ENCODE peak calls at places on chromosomes 4 and X, in five cellular contexts. One of them, this sample, is unnamed. For H3K9me3, the result is how much of the 10 kb centered on the place peaks cover.

GRCh38 chr4:183158062-183158461 is 59.0 kb downstream of the WWC2 start:
- DNase-seq in HepG2: no peak
- DNase-seq in HCT116: no peak
- DNase-seq in K562: no peak
- DNase-seq in H1: no peak
- DNase-seq in this sample: no peak

GRCh38 chr4:52477191-52477590 is 181.9 kb downstream of the USP46 start:
- DNase-seq in HepG2: no peak
- DNase-seq in HCT116: no peak
- DNase-seq in K562: no peak
- DNase-seq in H1: no peak
- DNase-seq in this sample: no peak

GRCh38 chr4:10006604-10007435 is 14.5 kb downstream of the SLC2A9 start:
- DNase-seq in HepG2: peak
- DNase-seq in HCT116: peak
- DNase-seq in K562: no peak
- DNase-seq in H1: no peak
- DNase-seq in this sample: peak

GRCh38 chr4:76993787-76994641 is 44.5 kb downstream of the SEPTIN11 start:
- DNase-seq in HepG2: no peak
- DNase-seq in HCT116: no peak
- DNase-seq in K562: no peak
- DNase-seq in H1: no peak
- DNase-seq in this sample: peak

GRCh38 chrX:100263650-100264049 is 146.4 kb downstream of the PCDH19 start:
- DNase-seq in HepG2: no peak
- DNase-seq in HCT116: no peak
- DNase-seq in K562: no peak
- DNase-seq in H1: no peak
- DNase-seq in this sample: no peak

GRCh38 chr4:152935138-152935537 is 985 bp upstream of the FHDC1 start:
- DNase-seq in HepG2: no peak
- DNase-seq in HCT116: peak
- DNase-seq in K562: peak
- DNase-seq in H1: no peak
- DNase-seq in this sample: no peak

GRCh38 chr4:184503869-184504300 is 29.5 kb upstream of the IRF2 start:
- DNase-seq in HepG2: no peak
- DNase-seq in HCT116: no peak
- DNase-seq in K562: no peak
- DNase-seq in H1: no peak
- DNase-seq in this sample: no peak

GRCh38 chrX:153970398-153971123 is 1.1 kb downstream of the HCFC1 start:
- DNase-seq in HepG2: peak
- DNase-seq in HCT116: no peak
- DNase-seq in K562: peak
- DNase-seq in H1: peak
- DNase-seq in this sample: no peak

GRCh38 chr4:53721276-53721675 is 130.0 kb upstream of the LNX1 start:
- DNase-seq in HepG2: no peak
- DNase-seq in HCT116: no peak
- DNase-seq in K562: no peak
- DNase-seq in H1: no peak
- DNase-seq in this sample: no peak

GRCh38 chr4:98802673-98803286 is 126.2 kb downstream of the EIF4E start:
- DNase-seq in HepG2: no peak
- DNase-seq in HCT116: no peak
- DNase-seq in K562: no peak
- DNase-seq in H1: no peak
- DNase-seq in this sample: no peak

GRCh38 chr4:159071178-159071968 is 31.5 kb upstream of the RAPGEF2 start:
- DNase-seq in HepG2: peak
- DNase-seq in HCT116: peak
- DNase-seq in K562: no peak
- DNase-seq in H1: no peak
- DNase-seq in this sample: no peak

GRCh38 chr4:51825341-51825740 is 17.6 kb upstream of the DCUN1D4 start:
- DNase-seq in HepG2: no peak
- DNase-seq in HCT116: no peak
- DNase-seq in K562: no peak
- DNase-seq in H1: no peak
- DNase-seq in this sample: no peak

GRCh38 chr4:189301692-189302091 is 639.0 kb upstream of the FRG1 start:
- DNase-seq in HepG2: no peak
- DNase-seq in HCT116: no peak
- DNase-seq in K562: no peak
- DNase-seq in H1: no peak
- DNase-seq in this sample: no peak

GRCh38 chr4:41456559-41457101 is 81.3 kb upstream of the LIMCH1 start:
- DNase-seq in HepG2: no peak
- DNase-seq in HCT116: no peak
- DNase-seq in K562: no peak
- DNase-seq in H1: no peak
- DNase-seq in this sample: no peak

GRCh38 chr4:112031712-112032328 is 113.4 kb upstream of the FAM241A start:
- DNase-seq in HepG2: peak
- DNase-seq in HCT116: peak
- DNase-seq in K562: peak
- DNase-seq in H1: no peak
- DNase-seq in this sample: peak

GRCh38 chr4:110020139-110020538 is 107.5 kb downstream of the EGF start:
- DNase-seq in HepG2: peak
- DNase-seq in HCT116: no peak
- DNase-seq in K562: no peak
- DNase-seq in H1: no peak
- DNase-seq in this sample: no peak

GRCh38 chr4:3492741-3493719 is 29.9 kb downstream of the DOK7 start:
- DNase-seq in HepG2: no peak
- DNase-seq in HCT116: no peak
- DNase-seq in K562: no peak
- DNase-seq in H1: no peak
- DNase-seq in this sample: no peak

GRCh38 chr4:142126890-142127497 is 490.6 kb downstream of the IL15 start:
- DNase-seq in HepG2: peak
- DNase-seq in HCT116: peak
- DNase-seq in K562: peak
- DNase-seq in H1: peak
- DNase-seq in this sample: peak

GRCh38 chr4:1246111-1246881 is 2.6 kb downstream of the CTBP1 start:
- DNase-seq in HepG2: no peak
- DNase-seq in HCT116: no peak
- DNase-seq in K562: peak
- DNase-seq in H1: no peak
- DNase-seq in this sample: no peak

GRCh38 chr4:85866508-85866907 is 391.6 kb downstream of the ARHGAP24 start:
- DNase-seq in HepG2: no peak
- DNase-seq in HCT116: no peak
- DNase-seq in K562: no peak
- DNase-seq in H1: no peak
- DNase-seq in this sample: no peak

GRCh38 chr4:15398732-15399131 is 29.1 kb upstream of the C1QTNF7 start:
- DNase-seq in HepG2: no peak
- DNase-seq in HCT116: no peak
- DNase-seq in K562: no peak
- DNase-seq in H1: no peak
- DNase-seq in this sample: no peak

GRCh38 chr4:15402974-15403373 is 24.9 kb upstream of the C1QTNF7 start:
- DNase-seq in HepG2: no peak
- DNase-seq in HCT116: no peak
- DNase-seq in K562: no peak
- DNase-seq in H1: no peak
- DNase-seq in this sample: no peak

GRCh38 chr4:15402146-15402545 is 25.7 kb upstream of the C1QTNF7 start:
- DNase-seq in HepG2: no peak
- DNase-seq in HCT116: no peak
- DNase-seq in K562: no peak
- DNase-seq in H1: no peak
- DNase-seq in this sample: no peak

GRCh38 chr4:15400276-15400675 is 27.6 kb upstream of the C1QTNF7 start:
- DNase-seq in HepG2: no peak
- DNase-seq in HCT116: no peak
- DNase-seq in K562: no peak
- DNase-seq in H1: no peak
- DNase-seq in this sample: no peak

DNA sequence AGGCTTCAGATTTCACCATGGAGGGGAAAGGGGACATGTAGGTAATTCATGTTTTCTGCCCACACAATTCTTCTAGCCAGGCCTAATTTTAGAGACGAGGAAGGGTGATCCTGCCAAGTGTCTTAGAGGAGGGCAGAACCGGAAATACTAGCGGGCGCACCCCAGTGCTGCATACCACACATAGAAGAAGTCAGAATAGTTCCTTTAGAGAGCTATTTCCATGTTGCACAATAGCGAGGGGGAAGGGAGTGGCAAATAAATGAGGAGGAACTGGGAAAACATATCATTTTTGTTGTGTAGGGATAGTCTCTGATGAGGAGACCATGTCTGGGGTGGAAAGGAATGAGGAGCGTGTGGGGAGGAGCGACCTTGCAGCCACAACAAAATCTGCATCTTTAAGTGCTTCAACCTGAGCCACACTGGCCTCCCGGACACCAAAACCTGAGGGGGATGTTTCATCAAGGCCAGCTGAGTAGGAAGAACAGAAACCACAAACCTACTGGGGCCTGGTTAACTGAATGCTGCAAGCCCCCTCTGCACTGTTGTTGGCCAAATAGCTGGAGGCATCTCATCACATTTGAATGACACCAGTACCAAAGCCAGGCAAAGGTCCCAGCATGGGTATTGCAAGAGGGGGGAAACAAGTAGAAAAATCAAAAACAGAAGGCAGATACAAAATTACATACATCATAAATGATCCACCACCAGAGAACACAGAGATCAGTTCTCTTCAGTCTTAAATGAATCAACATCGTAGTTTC is 26.7 kb upstream of the C1QTNF7 start:
- DNase-seq in HepG2: no peak
- DNase-seq in HCT116: no peak
- DNase-seq in K562: no peak
- DNase-seq in H1: no peak
- DNase-seq in this sample: no peak
- TF ChIP-seq SP1 in HepG2: no peak
- TF ChIP-seq SP1 in HCT116: no peak
- TF ChIP-seq SP1 in K562: no peak
- TF ChIP-seq SP1 in H1: no peak
- TF ChIP-seq SP1 in this sample: no peak

GRCh38 chr4:205097-205756 is 80.9 kb downstream of the ZNF718 start:
- DNase-seq in HepG2: no peak
- DNase-seq in HCT116: no peak
- DNase-seq in K562: no peak
- DNase-seq in H1: no peak
- DNase-seq in this sample: no peak
- H3K9me3 ChIP-seq in HepG2: half or more
- H3K9me3 ChIP-seq in HCT116: under half
- H3K9me3 ChIP-seq in K562: under half
- H3K9me3 ChIP-seq in H1: half or more
- H3K9me3 ChIP-seq in this sample: under half

GRCh38 chrX:47862680-47863079 is 26.0 kb downstream of the ZNF81 start:
- DNase-seq in HepG2: no peak
- DNase-seq in HCT116: no peak
- DNase-seq in K562: no peak
- DNase-seq in H1: no peak
- DNase-seq in this sample: no peak
- TF ChIP-seq SP1 in HepG2: no peak
- TF ChIP-seq SP1 in HCT116: no peak
- TF ChIP-seq SP1 in K562: no peak
- TF ChIP-seq SP1 in H1: no peak
- TF ChIP-seq SP1 in this sample: no peak

GRCh38 chr4:4596720-4597119 is 54.9 kb upstream of the STX18 start:
- DNase-seq in HepG2: no peak
- DNase-seq in HCT116: no peak
- DNase-seq in K562: no peak
- DNase-seq in H1: no peak
- DNase-seq in this sample: no peak

GRCh38 chr4:4592414-4592813 is 50.6 kb upstream of the STX18 start:
- DNase-seq in HepG2: no peak
- DNase-seq in HCT116: no peak
- DNase-seq in K562: no peak
- DNase-seq in H1: no peak
- DNase-seq in this sample: no peak

GRCh38 chr4:4595252-4595651 is 53.4 kb upstream of the STX18 start:
- DNase-seq in HepG2: no peak
- DNase-seq in HCT116: peak
- DNase-seq in K562: no peak
- DNase-seq in H1: no peak
- DNase-seq in this sample: no peak

GRCh38 chr4:4593596-4593995 is 51.7 kb upstream of the STX18 start:
- DNase-seq in HepG2: no peak
- DNase-seq in HCT116: no peak
- DNase-seq in K562: no peak
- DNase-seq in H1: no peak
- DNase-seq in this sample: no peak

DNA sequence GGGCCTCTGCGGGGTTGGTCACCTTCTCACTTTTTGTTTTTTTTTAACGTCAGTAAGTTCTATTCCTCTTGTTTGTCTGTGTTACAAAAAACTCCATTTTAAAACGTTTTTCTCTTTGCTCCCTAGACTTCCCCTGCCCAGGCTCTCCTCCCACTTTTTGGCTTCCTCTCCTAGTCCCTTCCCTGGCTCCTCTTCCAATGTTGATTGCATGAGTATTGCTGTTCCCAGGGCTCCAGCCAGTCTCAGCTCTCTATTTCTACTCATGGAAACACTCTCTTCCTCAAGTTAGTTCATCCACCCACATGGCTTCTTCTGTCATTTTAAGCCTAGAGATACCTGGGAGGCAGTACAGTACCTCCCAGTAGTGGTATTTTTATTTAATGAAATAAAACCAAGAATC is 52.7 kb upstream of the STX18 start:
- DNase-seq in HepG2: no peak
- DNase-seq in HCT116: no peak
- DNase-seq in K562: no peak
- DNase-seq in H1: no peak
- DNase-seq in this sample: no peak
- H3K9me3 ChIP-seq in HepG2: under half
- H3K9me3 ChIP-seq in HCT116: under half
- H3K9me3 ChIP-seq in K562: under half
- H3K9me3 ChIP-seq in H1: under half
- H3K9me3 ChIP-seq in this sample: under half